ENCODE peak calls at places on chromosome 16, in ten cellular contexts. E, J, B, V, D, U, F, P, R and H are unnamed samples.

GRCh38 chr16:83955218-83956130 is 2.4 kb downstream of the OSGIN1 start:
- DNase-seq in E (no peak), J (no peak), B (no peak), V (no peak), D (peak; percentile 36), U (no peak), F (no peak), P (no peak), R (no peak), H (peak; percentile 5)

GRCh38 chr16:84633622-84634021 is 14.7 kb upstream of the KLHL36 start:
- DNase-seq in E (peak; percentile 74), J (no peak), B (peak; percentile 68), V (no peak), D (peak; percentile 84), U (no peak), F (no peak), P (peak; percentile 91), R (no peak), H (no peak)

GRCh38 chr16:53282975-53283946 is 151.0 kb upstream of the RBL2 start:
- DNase-seq in E (no peak), J (no peak), B (no peak), V (peak; percentile 51), D (peak; percentile 62), U (peak; percentile 58), F (peak; percentile 54), P (no peak), R (peak; percentile 33), H (peak; percentile 23)

GRCh38 chr16:15949210-15950166 is at the start of gene ABCC1:
- DNase-seq in E (peak; percentile 51), J (no peak), B (peak; percentile 38), V (peak; percentile 95), D (peak; percentile 48), U (peak; percentile 63), F (peak; percentile 77), P (peak; percentile 87), R (peak; percentile 51), H (no peak)

GRCh38 chr16:64253114-64253513 is 868.7 kb downstream of the CDH11 start:
- DNase-seq in E (no peak), J (no peak), B (no peak), V (no peak), D (no peak), U (no peak), F (no peak), P (no peak), R (no peak), H (no peak)

GRCh38 chr16:84560269-84560668 is 55.8 kb upstream of the MEAK7 start:
- DNase-seq in E (no peak), J (no peak), B (no peak), V (no peak), D (no peak), U (no peak), F (no peak), P (no peak), R (no peak), H (no peak)

GRCh38 chr16:65413861-65414260 is 292.0 kb upstream of the CDH11 start:
- DNase-seq in E (no peak), J (no peak), B (no peak), V (no peak), D (no peak), U (no peak), F (no peak), P (no peak), R (no peak), H (no peak)

GRCh38 chr16:22355487-22355908 is 18.9 kb downstream of the CDR2 start:
- DNase-seq in E (no peak), J (no peak), B (no peak), V (no peak), D (no peak), U (no peak), F (no peak), P (no peak), R (peak; percentile 22), H (no peak)

GRCh38 chr16:17469742-17470001 is 1.1 kb downstream of the XYLT1 start:
- DNase-seq in E (no peak), J (no peak), B (no peak), V (no peak), D (no peak), U (no peak), F (no peak), P (no peak), R (peak; percentile 27), H (no peak)

GRCh38 chr16:60107467-60107866 is 1373.4 kb upstream of the GOT2 start:
- DNase-seq in E (peak; percentile 22), J (no peak), B (no peak), V (no peak), D (peak; percentile 0), U (no peak), F (no peak), P (no peak), R (no peak), H (no peak)

GRCh38 chr16:85989376-85989775 is 90.4 kb downstream of the IRF8 start:
- DNase-seq in E (no peak), J (no peak), B (no peak), V (no peak), D (no peak), U (no peak), F (no peak), P (peak; percentile 48), R (no peak), H (no peak)
- H3K4me3 ChIP-seq in E (no peak overlapping the region), J (no peak overlapping the region), B (no peak overlapping the region), V (no peak overlapping the region), D (no peak overlapping the region), U (no peak overlapping the region), F (no peak overlapping the region), P (no peak overlapping the region), R (no peak overlapping the region), H (no peak overlapping the region)

GRCh38 chr16:88406096-88407041 is 23.6 kb downstream of the ZNF469 start:
- DNase-seq in E (no peak), J (no peak), B (no peak), V (peak; percentile 70), D (no peak), U (no peak), F (peak; percentile 50), P (no peak), R (no peak), H (no peak)
- TF ChIP-seq CTCF in E (no peak), J (no peak), B (no peak), V (no peak), D (peak; percentile 4), U (no peak), F (peak; percentile 49), P (no peak), R (no peak), H (no peak)

DNA sequence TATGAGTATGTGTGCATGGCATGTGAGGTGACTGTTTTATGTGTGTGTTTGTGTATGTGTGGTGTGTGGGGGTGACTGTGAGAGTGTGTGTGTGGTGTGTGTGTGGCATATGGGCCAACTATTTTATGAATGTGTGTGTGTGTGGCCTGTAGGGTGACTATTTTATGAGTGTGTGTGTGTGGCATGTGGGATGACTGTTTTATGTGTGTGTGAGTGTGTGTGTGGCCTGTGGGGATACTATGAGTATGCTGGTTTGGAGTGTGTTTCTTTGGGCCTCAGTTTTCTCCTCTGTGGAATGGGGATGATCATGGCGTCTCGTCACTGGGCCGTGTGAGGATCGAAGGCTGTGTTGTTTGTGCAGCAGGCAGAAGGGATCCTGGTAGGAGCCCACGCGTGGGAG is 152.1 kb upstream of the PLCG2 start:
- DNase-seq in E (no peak), J (no peak), B (no peak), V (no peak), D (no peak), U (no peak), F (no peak), P (no peak), R (no peak), H (no peak)
- H3K4me3 ChIP-seq in E (no peak overlapping the region), J (no peak overlapping the region), B (no peak overlapping the region), V (no peak overlapping the region), D (no peak overlapping the region), U (no peak overlapping the region), F (no peak overlapping the region), P (no peak overlapping the region), R (no peak overlapping the region), H (no peak overlapping the region)

DNA sequence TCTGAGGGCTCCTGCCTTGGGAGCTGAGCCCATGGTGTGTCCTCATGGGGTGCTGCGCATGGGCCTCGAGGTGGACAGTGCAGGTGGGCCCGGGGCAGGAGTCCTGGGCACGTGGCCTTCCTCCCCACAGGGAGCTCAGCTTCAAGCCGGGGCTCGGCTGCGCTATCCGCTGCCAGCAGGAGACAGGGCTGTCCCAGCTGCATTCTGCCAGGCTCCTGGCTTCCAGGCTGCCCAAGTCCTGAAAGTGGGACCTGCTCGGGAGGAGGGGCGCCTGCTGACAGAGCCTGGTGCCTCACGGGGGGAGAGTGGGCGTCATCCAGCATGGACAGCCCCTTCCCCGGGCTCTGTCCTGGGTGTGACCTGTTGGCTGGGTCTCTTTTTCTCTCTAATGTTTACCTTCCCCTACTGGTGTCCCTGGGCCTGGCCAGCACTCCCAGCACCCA is 7.1 kb downstream of the TRAF7 start:
- DNase-seq in E (no peak), J (no peak), B (no peak), V (no peak), D (no peak), U (no peak), F (no peak), P (no peak), R (no peak), H (no peak)
- TF ChIP-seq CTCF in E (no peak), J (no peak), B (no peak), V (no peak), D (no peak), U (no peak), F (no peak), P (no peak), R (no peak), H (no peak)

DNA sequence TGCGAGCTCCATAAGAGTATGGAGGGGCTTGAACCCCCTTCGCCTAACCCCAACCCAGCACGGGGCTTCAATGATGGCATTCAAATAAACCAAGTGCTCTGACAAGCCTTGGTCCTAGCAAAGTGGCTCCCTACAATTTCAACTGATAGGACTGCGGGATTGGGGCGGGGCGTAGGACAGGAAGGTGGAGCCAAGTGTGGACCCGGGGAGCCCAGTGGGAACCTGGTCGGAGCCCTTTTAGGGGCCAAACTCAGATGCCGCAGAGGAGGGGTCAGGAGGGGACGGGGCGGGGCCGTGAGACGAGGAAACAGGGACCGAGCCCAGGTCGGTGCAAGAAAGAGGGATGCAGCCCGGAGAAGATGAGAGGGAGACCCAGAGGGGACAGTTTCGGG is 13.2 kb upstream of the CDIPT start:
- DNase-seq in E (no peak), J (no peak), B (no peak), V (no peak), D (no peak), U (no peak), F (peak; percentile 43), P (no peak), R (no peak), H (no peak)
- H3K4me3 ChIP-seq in E (peak overlapping the region; percentile 17), J (peak overlapping the region; percentile 36), B (no peak overlapping the region), V (no peak overlapping the region), D (no peak overlapping the region), U (peak overlapping the region; percentile 43), F (peak overlapping the region; percentile 47), P (no peak overlapping the region), R (no peak overlapping the region), H (peak overlapping the region; percentile 21)

DNA sequence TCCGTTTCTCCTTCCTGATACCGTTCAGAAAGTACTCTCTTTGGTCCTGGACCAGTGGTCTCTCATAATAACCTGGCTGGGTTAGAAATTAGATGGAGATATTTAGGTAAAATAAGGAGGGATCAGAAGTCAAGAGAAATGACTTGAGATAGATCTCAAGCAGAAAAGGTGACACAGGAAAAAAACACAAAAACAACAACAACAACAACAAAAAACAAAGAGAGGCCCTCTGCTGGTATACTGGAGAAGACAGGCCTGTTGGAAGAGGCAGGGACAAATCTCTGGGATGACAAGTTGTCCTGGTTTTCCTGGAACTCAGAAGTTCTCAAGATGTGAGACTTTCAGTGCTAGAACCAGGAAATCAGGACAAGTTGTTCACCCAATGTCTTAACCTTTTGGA is 430.5 kb downstream of the SHISA9 start:
- DNase-seq in E (no peak), J (no peak), B (no peak), V (no peak), D (no peak), U (no peak), F (no peak), P (no peak), R (no peak), H (no peak)
- TF ChIP-seq CTCF in E (no peak), J (no peak), B (no peak), V (no peak), D (no peak), U (no peak), F (peak; percentile 34), P (no peak), R (no peak), H (no peak)